ENCODE peak calls at places on chromosomes 6 and 20, in nine cellular contexts. One of them, this sample, is unnamed.

GRCh38 chr20:35320396-35321126 is 28.3 kb upstream of the FAM83C start:
- DNase-seq in NCI-H2081: no peak
- DNase-seq in psoas muscle: no peak
- DNase-seq in keratinocyte: no peak
- DNase-seq in head of caudate nucleus: no peak
- DNase-seq in HTR-8/SVneo: peak; percentile 71
- DNase-seq in nucleus accumbens: no peak
- DNase-seq in endothelial cell: no peak
- DNase-seq in fibroblast of the aortic adventitia: peak; percentile 50
- DNase-seq in this sample: peak; percentile 88

GRCh38 chr20:8190043-8190880 is 58.2 kb downstream of the PLCB1 start:
- DNase-seq in NCI-H2081: no peak
- DNase-seq in psoas muscle: no peak
- DNase-seq in keratinocyte: no peak
- DNase-seq in head of caudate nucleus: no peak
- DNase-seq in HTR-8/SVneo: no peak
- DNase-seq in nucleus accumbens: no peak
- DNase-seq in endothelial cell: no peak
- DNase-seq in fibroblast of the aortic adventitia: no peak
- DNase-seq in this sample: peak; percentile 42

GRCh38 chr6:20791932-20792331 is 257.7 kb downstream of the CDKAL1 start:
- DNase-seq in NCI-H2081: peak; percentile 68
- DNase-seq in psoas muscle: no peak
- DNase-seq in keratinocyte: no peak
- DNase-seq in head of caudate nucleus: no peak
- DNase-seq in HTR-8/SVneo: no peak
- DNase-seq in nucleus accumbens: no peak
- DNase-seq in endothelial cell: no peak
- DNase-seq in fibroblast of the aortic adventitia: peak; percentile 21
- DNase-seq in this sample: no peak

GRCh38 chr6:122568865-122569264 is 41.3 kb upstream of the PKIB start:
- DNase-seq in NCI-H2081: no peak
- DNase-seq in psoas muscle: no peak
- DNase-seq in keratinocyte: no peak
- DNase-seq in head of caudate nucleus: no peak
- DNase-seq in HTR-8/SVneo: no peak
- DNase-seq in nucleus accumbens: no peak
- DNase-seq in endothelial cell: no peak
- DNase-seq in fibroblast of the aortic adventitia: no peak
- DNase-seq in this sample: no peak

GRCh38 chr20:17662333-17663039 is 19.6 kb downstream of the RRBP1 start:
- DNase-seq in NCI-H2081: no peak
- DNase-seq in psoas muscle: no peak
- DNase-seq in keratinocyte: no peak
- DNase-seq in head of caudate nucleus: peak; percentile 46
- DNase-seq in HTR-8/SVneo: no peak
- DNase-seq in nucleus accumbens: no peak
- DNase-seq in endothelial cell: no peak
- DNase-seq in fibroblast of the aortic adventitia: peak; percentile 88
- DNase-seq in this sample: peak; percentile 11

GRCh38 chr6:128271011-128271410 is 249.4 kb downstream of the PTPRK start:
- DNase-seq in NCI-H2081: no peak
- DNase-seq in psoas muscle: no peak
- DNase-seq in keratinocyte: no peak
- DNase-seq in head of caudate nucleus: no peak
- DNase-seq in HTR-8/SVneo: no peak
- DNase-seq in nucleus accumbens: no peak
- DNase-seq in endothelial cell: no peak
- DNase-seq in fibroblast of the aortic adventitia: peak; percentile 21
- DNase-seq in this sample: no peak

GRCh38 chr20:9590189-9590588 is 75.8 kb downstream of the LAMP5 start:
- DNase-seq in NCI-H2081: peak; percentile 56
- DNase-seq in psoas muscle: no peak
- DNase-seq in keratinocyte: no peak
- DNase-seq in head of caudate nucleus: no peak
- DNase-seq in HTR-8/SVneo: no peak
- DNase-seq in nucleus accumbens: no peak
- DNase-seq in endothelial cell: no peak
- DNase-seq in fibroblast of the aortic adventitia: peak; percentile 7
- DNase-seq in this sample: no peak

GRCh38 chr6:14270142-14270893 is 152.7 kb downstream of the CD83 start:
- DNase-seq in NCI-H2081: no peak
- DNase-seq in psoas muscle: no peak
- DNase-seq in keratinocyte: no peak
- DNase-seq in head of caudate nucleus: no peak
- DNase-seq in HTR-8/SVneo: no peak
- DNase-seq in nucleus accumbens: no peak
- DNase-seq in endothelial cell: no peak
- DNase-seq in fibroblast of the aortic adventitia: no peak
- DNase-seq in this sample: no peak

GRCh38 chr6:26420607-26421235 is 18.6 kb downstream of the BTN3A1 start:
- DNase-seq in NCI-H2081: peak; percentile 4
- DNase-seq in psoas muscle: no peak
- DNase-seq in keratinocyte: no peak
- DNase-seq in head of caudate nucleus: no peak
- DNase-seq in HTR-8/SVneo: peak; percentile 32
- DNase-seq in nucleus accumbens: no peak
- DNase-seq in endothelial cell: peak; percentile 38
- DNase-seq in fibroblast of the aortic adventitia: peak; percentile 33
- DNase-seq in this sample: no peak

GRCh38 chr6:50128420-50129005 is 78.8 kb upstream of the DEFB112 start:
- DNase-seq in NCI-H2081: no peak
- DNase-seq in psoas muscle: no peak
- DNase-seq in keratinocyte: no peak
- DNase-seq in head of caudate nucleus: no peak
- DNase-seq in HTR-8/SVneo: peak; percentile 6
- DNase-seq in nucleus accumbens: no peak
- DNase-seq in endothelial cell: no peak
- DNase-seq in fibroblast of the aortic adventitia: peak; percentile 37
- DNase-seq in this sample: no peak